ENCODE peak calls at places on chromosomes 16 and 17, in six cellular contexts. B is lower lobe of right lung, C is H1, M is heart left ventricle, Q is dorsolateral prefrontal cortex, E is mucosa of descending colon. Z is an unnamed sample.

GRCh38 chr17:1270210-1271019 is at the start of gene BHLHA9:
- DNase-seq in C (no peak), E (peak; percentile 63), Q (no peak), M (no peak), B (no peak), Z (no peak)

GRCh38 chr17:81582341-81582740 is 30.2 kb upstream of the FAAP100 start:
- DNase-seq in Q (no peak), B (no peak), E (no peak), C (no peak), M (no peak), Z (no peak)

GRCh38 chr16:69285240-69285639 is 25.9 kb upstream of the VPS4A start:
- DNase-seq in E (no peak), M (no peak), C (no peak), B (no peak), Q (no peak), Z (no peak)

GRCh38 chr17:32840241-32840640 is 36.7 kb downstream of the MYO1D start:
- DNase-seq in E (no peak), M (no peak), B (no peak), Q (no peak), C (no peak), Z (no peak)

GRCh38 chr17:48601528-48602430 is 3.0 kb downstream of the HOXB6 start:
- DNase-seq in C (no peak), Q (no peak), E (peak; percentile 81), B (no peak), M (no peak), Z (no peak)

GRCh38 chr17:77119668-77120301 is 21.0 kb upstream of the SEC14L1 start:
- DNase-seq in C (no peak), Q (no peak), M (no peak), B (no peak), E (no peak), Z (no peak)

GRCh38 chr16:68665501-68665900 is 20.4 kb downstream of the CDH3 start:
- DNase-seq in E (no peak), M (no peak), C (no peak), B (peak; percentile 4), Q (no peak), Z (no peak)

GRCh38 chr17:41645371-41646063 is 21.1 kb upstream of the KRT17 start:
- DNase-seq in Q (no peak), B (no peak), M (no peak), E (no peak), C (no peak), Z (no peak)

GRCh38 chr17:76014100-76014924 is 12.8 kb downstream of the EVPL start:
- DNase-seq in E (peak; percentile 81), Q (peak; percentile 39), C (peak; percentile 83), B (peak; percentile 86), M (peak; percentile 55), Z (no peak)

GRCh38 chr17:64355536-64356303 is 34.9 kb downstream of the PECAM1 start:
- DNase-seq in C (no peak), B (no peak), M (no peak), Q (no peak), E (no peak), Z (no peak)

GRCh38 chr16:66975302-66975893 is 13.0 kb upstream of the CES4A start:
- DNase-seq in E (no peak), C (no peak), M (no peak), Q (no peak), B (no peak), Z (no peak)

GRCh38 chr16:24075929-24076716 is 180.0 kb upstream of the CACNG3 start:
- DNase-seq in B (no peak), Q (no peak), E (no peak), C (no peak), M (no peak), Z (no peak)

GRCh38 chr16:30065943-30066881 is 652 bp downstream of the ALDOA start:
- DNase-seq in E (no peak), M (no peak), Q (no peak), B (peak; percentile 76), C (no peak), Z (no peak)

GRCh38 chr17:20009302-20010098 is at the start of gene SPECC1:
- DNase-seq in Q (no peak), E (peak; percentile 89), B (peak; percentile 53), C (peak; percentile 65), M (peak; percentile 81), Z (peak; percentile 50)

GRCh38 chr17:35460354-35460851 is 11.8 kb upstream of the SLFN13 start:
- DNase-seq in Q (no peak), C (peak; percentile 59), M (peak; percentile 23), E (peak; percentile 86), B (peak; percentile 87), Z (peak; percentile 65)

GRCh38 chr17:70332356-70332755 is 163.0 kb downstream of the KCNJ2 start:
- DNase-seq in Q (no peak), M (no peak), E (peak; percentile 57), C (no peak), B (no peak), Z (no peak)

GRCh38 chr16:28877642-28877975 is 679 bp upstream of the ATP2A1 start:
- DNase-seq in C (no peak), Q (no peak), M (no peak), B (no peak), E (no peak), Z (no peak)

GRCh38 chr17:17924131-17924856 is 47.9 kb downstream of the TOM1L2 start:
- DNase-seq in E (no peak), M (no peak), C (no peak), B (no peak), Q (no peak), Z (no peak)

GRCh38 chr17:40348562-40349476 is 15.7 kb downstream of the GJD3 start:
- DNase-seq in E (peak; percentile 62), Q (peak; percentile 52), M (peak; percentile 72), C (no peak), B (no peak), Z (no peak)

GRCh38 chr17:55605705-55606104 is 94.5 kb upstream of the SMIM36 start:
- DNase-seq in Q (no peak), M (no peak), E (no peak), C (no peak), B (no peak), Z (no peak)

GRCh38 chr17:3506054-3506453 is 30.3 kb downstream of the ASPA start:
- DNase-seq in C (no peak), E (no peak), B (no peak), M (no peak), Q (no peak), Z (no peak)
- TF ChIP-seq CTCF in C (no peak), E (no peak), B (no peak), M (no peak), Q (no peak), Z (no peak)

DNA sequence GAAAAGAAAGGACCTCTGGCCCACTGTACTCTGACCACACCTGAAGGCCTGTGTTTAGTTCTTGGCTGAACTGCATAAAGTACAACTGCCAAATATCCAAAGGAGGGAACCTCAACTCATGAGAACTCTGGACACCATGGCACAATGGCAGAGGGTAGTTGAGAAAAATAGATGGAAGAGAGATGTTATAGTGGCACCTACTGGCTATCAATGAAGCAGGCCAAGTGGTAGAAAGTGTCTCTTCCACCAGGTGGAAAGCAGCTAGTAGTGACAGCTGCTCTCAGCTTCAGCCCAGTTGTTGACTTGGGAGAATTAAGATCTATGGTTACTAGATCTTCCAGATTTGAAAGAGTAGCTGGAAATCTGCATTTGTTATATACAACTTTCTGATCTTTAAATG is 3.2 kb downstream of the MED31 start:
- DNase-seq in C (no peak), E (no peak), M (no peak), Q (no peak), B (no peak), Z (no peak)
- TF ChIP-seq CTCF in C (peak; percentile 49), E (no peak), M (no peak), Q (no peak), B (no peak), Z (no peak)

GRCh38 chr16:8904018-8904430 is 21.9 kb downstream of the LITAFD start:
- DNase-seq in C (no peak), Q (no peak), E (no peak), M (no peak), B (no peak), Z (no peak)

GRCh38 chr16:8908779-8909468 is 26.8 kb downstream of the LITAFD start:
- DNase-seq in E (no peak), C (no peak), M (no peak), B (no peak), Q (no peak), Z (no peak)

GRCh38 chr16:8907096-8907495 is 24.9 kb downstream of the LITAFD start:
- DNase-seq in Q (no peak), E (no peak), M (no peak), C (no peak), B (no peak), Z (no peak)

GRCh38 chr16:8905168-8905762 is 23.1 kb downstream of the LITAFD start:
- DNase-seq in E (no peak), Q (no peak), M (no peak), B (no peak), C (no peak), Z (no peak)

DNA sequence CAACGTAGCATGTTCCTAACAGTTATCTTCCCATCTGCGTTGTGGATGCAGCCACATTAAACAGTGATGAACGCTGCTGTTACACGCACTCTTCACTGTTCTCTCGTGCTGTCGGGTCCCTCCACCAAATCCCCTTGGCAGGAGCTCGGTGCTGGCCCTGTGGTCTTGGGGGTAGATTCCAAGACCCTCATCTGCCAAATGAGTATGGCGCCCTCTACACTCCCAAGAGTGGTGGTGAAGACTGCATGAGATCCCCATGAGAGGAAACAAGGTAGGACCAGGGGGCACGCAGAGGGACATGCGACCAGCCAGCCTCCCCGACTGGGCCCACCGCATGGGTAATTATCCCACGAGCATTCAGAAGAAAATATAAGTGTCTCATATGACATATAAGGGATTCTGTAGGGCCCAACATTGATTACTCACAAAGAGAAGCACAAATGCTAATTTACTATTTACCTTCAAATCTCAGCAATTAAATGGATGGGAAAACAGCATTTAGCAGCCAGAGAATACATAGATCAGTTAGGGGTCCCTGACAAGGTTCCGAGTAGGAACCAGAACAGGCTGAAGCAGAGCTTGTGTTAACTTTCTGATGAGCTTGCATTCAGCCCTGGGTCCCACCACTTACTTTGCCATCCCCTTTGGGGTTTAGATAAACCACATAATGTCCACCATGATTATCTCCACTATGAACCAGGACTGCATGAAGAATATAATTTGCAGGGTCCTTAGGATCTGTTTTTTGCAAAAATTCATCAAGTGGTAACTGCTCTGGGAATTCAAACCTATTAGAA is 23.8 kb downstream of the LITAFD start:
- DNase-seq in E (no peak), C (no peak), B (no peak), Q (no peak), M (no peak), Z (no peak)
- TF ChIP-seq CTCF in E (no peak), C (peak; percentile 63), B (no peak), Q (no peak), M (no peak), Z (no peak)

DNA sequence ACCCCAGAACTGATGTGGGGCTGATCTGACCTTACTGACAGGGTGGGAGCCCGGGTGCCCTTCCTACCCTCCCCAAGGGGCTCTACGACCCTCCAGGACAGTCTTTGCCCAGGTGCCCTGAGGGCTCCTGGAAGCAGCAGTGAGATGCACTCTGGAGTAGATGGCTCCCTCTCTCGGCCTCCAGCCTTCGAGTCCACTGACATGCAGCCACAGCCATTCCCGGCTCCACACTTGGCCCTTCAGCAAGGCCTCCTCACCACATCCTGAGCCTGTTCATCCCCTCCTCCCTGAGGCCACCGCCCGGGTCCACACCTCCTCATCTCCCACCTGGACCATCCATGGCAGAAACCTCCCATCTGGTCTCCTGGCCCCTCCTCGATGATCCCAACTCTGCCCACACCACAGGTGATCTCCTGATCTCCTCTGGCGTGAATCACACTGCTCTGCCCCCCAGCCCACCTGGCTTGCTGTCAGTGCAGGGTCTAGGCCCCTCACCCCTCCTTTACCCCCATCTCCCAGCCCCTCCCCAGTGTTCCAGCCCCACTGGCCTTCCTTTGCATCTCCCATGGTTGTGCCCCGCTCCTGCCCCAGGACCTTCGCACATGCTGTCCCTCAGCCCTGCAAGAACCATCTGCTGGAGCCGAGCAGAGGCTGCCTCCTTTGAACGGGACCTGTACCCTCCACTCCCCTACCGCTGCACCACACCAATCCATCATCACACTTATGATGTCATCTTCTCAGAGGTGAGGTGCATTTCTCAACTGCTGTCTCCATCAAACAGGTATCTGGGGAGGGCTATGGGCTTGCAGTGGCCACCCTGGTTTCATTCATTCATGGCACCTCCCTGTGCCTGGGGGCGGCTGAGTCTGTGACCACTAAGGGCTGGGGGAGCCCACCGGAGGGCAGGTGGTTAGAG is 44.7 kb downstream of the SOCS1 start:
- DNase-seq in E (no peak), C (no peak), B (no peak), Q (no peak), M (no peak), Z (no peak)
- TF ChIP-seq CTCF in E (no peak), C (no peak), B (no peak), Q (no peak), M (no peak), Z (no peak)